ENCODE peak calls at places on chromosomes 1 and 21, in seven cellular contexts. One of them, this sample, is unnamed. For H3K4me1, the result is how much of the 10 kb centered on the place peaks cover.

GRCh38 chr1:231376101-231376500 is 38.0 kb downstream of the SPRTN start:
- DNase-seq in IMR-90: peak
- DNase-seq in H9: no peak
- DNase-seq in H1: no peak
- DNase-seq in neuronal stem cell: no peak
- DNase-seq in trophoblast cell: peak
- DNase-seq in mesendoderm: no peak
- DNase-seq in this sample: no peak

GRCh38 chr1:81225769-81226602 is 574.7 kb upstream of the ADGRL2 start:
- DNase-seq in neuronal stem cell: peak
- DNase-seq in mesendoderm: no peak
- DNase-seq in trophoblast cell: no peak
- DNase-seq in H9: no peak
- DNase-seq in H1: no peak
- DNase-seq in IMR-90: no peak
- DNase-seq in this sample: no peak

GRCh38 chr1:2033165-2033564 is 14.0 kb downstream of the GABRD start:
- DNase-seq in IMR-90: no peak
- DNase-seq in neuronal stem cell: no peak
- DNase-seq in H1: no peak
- DNase-seq in trophoblast cell: no peak
- DNase-seq in mesendoderm: no peak
- DNase-seq in H9: no peak
- DNase-seq in this sample: no peak

GRCh38 chr1:17542696-17543095 is 3.2 kb downstream of the ARHGEF10L start:
- DNase-seq in H1: no peak
- DNase-seq in trophoblast cell: no peak
- DNase-seq in mesendoderm: no peak
- DNase-seq in H9: no peak
- DNase-seq in neuronal stem cell: no peak
- DNase-seq in IMR-90: no peak
- DNase-seq in this sample: no peak

GRCh38 chr21:44996501-44996921 is 56.7 kb downstream of the SLX9 start:
- DNase-seq in mesendoderm: no peak
- DNase-seq in H9: no peak
- DNase-seq in neuronal stem cell: no peak
- DNase-seq in H1: no peak
- DNase-seq in trophoblast cell: no peak
- DNase-seq in IMR-90: no peak
- DNase-seq in this sample: no peak

GRCh38 chr1:21939650-21940374 is 2.7 kb upstream of the HSPG2 start:
- DNase-seq in neuronal stem cell: no peak
- DNase-seq in H1: no peak
- DNase-seq in H9: no peak
- DNase-seq in IMR-90: peak
- DNase-seq in trophoblast cell: peak
- DNase-seq in mesendoderm: no peak
- DNase-seq in this sample: peak

GRCh38 chr1:96741335-96741734 is 19.8 kb downstream of the PTBP2 start:
- DNase-seq in H9: no peak
- DNase-seq in trophoblast cell: no peak
- DNase-seq in neuronal stem cell: no peak
- DNase-seq in mesendoderm: peak
- DNase-seq in IMR-90: peak
- DNase-seq in H1: no peak
- DNase-seq in this sample: peak

GRCh38 chr1:202586018-202586821 is 124.0 kb downstream of the SYT2 start:
- DNase-seq in IMR-90: peak
- DNase-seq in mesendoderm: peak
- DNase-seq in H9: no peak
- DNase-seq in trophoblast cell: no peak
- DNase-seq in H1: no peak
- DNase-seq in neuronal stem cell: no peak
- DNase-seq in this sample: peak

GRCh38 chr1:43776043-43776761 is 68.9 kb downstream of the ST3GAL3 start:
- DNase-seq in H9: no peak
- DNase-seq in trophoblast cell: no peak
- DNase-seq in IMR-90: peak
- DNase-seq in neuronal stem cell: no peak
- DNase-seq in H1: no peak
- DNase-seq in mesendoderm: no peak
- DNase-seq in this sample: peak

GRCh38 chr1:145716641-145717061 is 2.6 kb upstream of the CD160 start:
- DNase-seq in trophoblast cell: no peak
- DNase-seq in mesendoderm: peak
- DNase-seq in IMR-90: no peak
- DNase-seq in neuronal stem cell: no peak
- DNase-seq in H9: no peak
- DNase-seq in H1: no peak
- DNase-seq in this sample: no peak

GRCh38 chr1:117068580-117068979 is 8.5 kb downstream of the TTF2 start:
- DNase-seq in mesendoderm: no peak
- DNase-seq in H9: no peak
- DNase-seq in neuronal stem cell: no peak
- DNase-seq in trophoblast cell: no peak
- DNase-seq in IMR-90: no peak
- DNase-seq in H1: no peak
- DNase-seq in this sample: no peak

GRCh38 chr1:238652346-238652968 is 733.9 kb upstream of the CHRM3 start:
- DNase-seq in mesendoderm: no peak
- DNase-seq in neuronal stem cell: no peak
- DNase-seq in H9: no peak
- DNase-seq in H1: no peak
- DNase-seq in IMR-90: peak
- DNase-seq in trophoblast cell: no peak
- DNase-seq in this sample: peak

DNA sequence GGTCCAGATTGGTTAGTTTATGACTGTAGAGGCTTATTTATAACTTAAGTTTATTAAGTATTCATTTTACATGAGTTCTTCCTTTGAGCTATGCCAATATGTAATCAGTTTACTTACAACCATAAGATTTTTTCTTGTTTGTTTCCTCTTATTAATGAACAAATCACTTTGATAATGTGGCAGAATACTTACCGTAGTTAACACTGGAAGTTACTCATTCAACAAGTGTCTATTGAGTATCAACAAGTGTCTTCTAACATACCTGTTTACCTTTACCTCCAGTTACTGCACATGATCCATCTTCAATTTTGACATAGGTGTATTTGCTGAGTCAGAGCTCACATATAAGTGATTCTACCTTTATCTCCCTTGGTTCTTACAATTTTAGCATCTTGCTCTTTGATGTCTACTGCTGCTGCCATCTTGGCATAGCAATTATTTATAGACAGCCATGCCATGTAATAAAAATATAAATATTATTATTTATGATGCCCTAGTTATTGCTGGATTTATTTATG is 205.7 kb downstream of the NCAM2 start:
- DNase-seq in mesendoderm: no peak
- DNase-seq in neuronal stem cell: no peak
- DNase-seq in trophoblast cell: no peak
- DNase-seq in IMR-90: no peak
- DNase-seq in H1: no peak
- DNase-seq in H9: no peak
- DNase-seq in this sample: no peak
- H4K8ac ChIP-seq in mesendoderm: no peak
- H4K8ac ChIP-seq in neuronal stem cell: no peak
- H4K8ac ChIP-seq in trophoblast cell: no peak
- H4K8ac ChIP-seq in IMR-90: no peak
- H4K8ac ChIP-seq in H1: no peak
- H4K8ac ChIP-seq in H9: no peak
- H4K8ac ChIP-seq in this sample: no peak

GRCh38 chr1:219427400-219427799 is 185.5 kb downstream of the ZC3H11B start:
- DNase-seq in mesendoderm: no peak
- DNase-seq in IMR-90: no peak
- DNase-seq in H9: no peak
- DNase-seq in neuronal stem cell: no peak
- DNase-seq in trophoblast cell: no peak
- DNase-seq in H1: no peak
- DNase-seq in this sample: no peak

GRCh38 chr1:219427989-219428388 is 184.9 kb downstream of the ZC3H11B start:
- DNase-seq in H9: no peak
- DNase-seq in mesendoderm: no peak
- DNase-seq in neuronal stem cell: no peak
- DNase-seq in H1: no peak
- DNase-seq in trophoblast cell: no peak
- DNase-seq in IMR-90: peak
- DNase-seq in this sample: peak

GRCh38 chr1:219432191-219432606 is 180.7 kb downstream of the ZC3H11B start:
- DNase-seq in H9: no peak
- DNase-seq in trophoblast cell: no peak
- DNase-seq in IMR-90: no peak
- DNase-seq in mesendoderm: no peak
- DNase-seq in H1: no peak
- DNase-seq in neuronal stem cell: no peak
- DNase-seq in this sample: no peak

GRCh38 chr1:219432966-219433365 is 179.9 kb downstream of the ZC3H11B start:
- DNase-seq in H1: no peak
- DNase-seq in neuronal stem cell: no peak
- DNase-seq in mesendoderm: no peak
- DNase-seq in IMR-90: no peak
- DNase-seq in trophoblast cell: no peak
- DNase-seq in H9: no peak
- DNase-seq in this sample: no peak

DNA sequence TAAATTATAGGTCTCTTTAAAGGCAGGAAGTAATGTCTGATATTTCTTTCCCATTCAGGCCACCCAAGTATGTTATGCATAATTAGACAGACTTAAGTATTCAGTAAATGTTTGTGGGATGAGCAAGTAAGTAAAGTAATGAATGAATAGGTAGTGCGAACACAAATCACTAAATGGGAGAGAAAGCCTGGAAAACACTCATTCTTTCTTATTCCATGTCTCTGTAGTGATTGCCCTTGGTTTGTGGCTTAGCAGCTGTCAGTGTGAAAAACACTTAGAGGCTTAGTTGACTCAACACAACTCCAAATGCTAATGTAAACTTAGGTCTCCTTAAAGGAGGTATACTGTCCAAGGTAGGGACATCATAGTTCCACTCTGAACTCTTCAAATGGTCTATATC is 182.5 kb downstream of the ZC3H11B start:
- DNase-seq in H9: no peak
- DNase-seq in IMR-90: no peak
- DNase-seq in trophoblast cell: no peak
- DNase-seq in mesendoderm: no peak
- DNase-seq in neuronal stem cell: no peak
- DNase-seq in H1: no peak
- DNase-seq in this sample: peak
- H3K4me1 ChIP-seq in H9: under half
- H3K4me1 ChIP-seq in IMR-90: under half
- H3K4me1 ChIP-seq in trophoblast cell: under half
- H3K4me1 ChIP-seq in mesendoderm: under half
- H3K4me1 ChIP-seq in neuronal stem cell: under half
- H3K4me1 ChIP-seq in H1: under half
- H3K4me1 ChIP-seq in this sample: under half

GRCh38 chr1:200965111-200965510 is 58.4 kb downstream of the KIF21B start:
- DNase-seq in IMR-90: no peak
- DNase-seq in neuronal stem cell: no peak
- DNase-seq in mesendoderm: no peak
- DNase-seq in H9: no peak
- DNase-seq in trophoblast cell: no peak
- DNase-seq in H1: no peak
- DNase-seq in this sample: no peak

GRCh38 chr1:200960236-200960947 is 63.1 kb downstream of the KIF21B start:
- DNase-seq in trophoblast cell: no peak
- DNase-seq in mesendoderm: no peak
- DNase-seq in neuronal stem cell: no peak
- DNase-seq in IMR-90: no peak
- DNase-seq in H9: peak
- DNase-seq in H1: no peak
- DNase-seq in this sample: no peak

GRCh38 chr1:200960948-200961340 is 62.6 kb downstream of the KIF21B start:
- DNase-seq in mesendoderm: no peak
- DNase-seq in neuronal stem cell: no peak
- DNase-seq in trophoblast cell: no peak
- DNase-seq in H9: no peak
- DNase-seq in H1: no peak
- DNase-seq in IMR-90: no peak
- DNase-seq in this sample: no peak

GRCh38 chr1:200963076-200963475 is 60.4 kb downstream of the KIF21B start:
- DNase-seq in trophoblast cell: no peak
- DNase-seq in neuronal stem cell: no peak
- DNase-seq in IMR-90: no peak
- DNase-seq in mesendoderm: no peak
- DNase-seq in H1: no peak
- DNase-seq in H9: no peak
- DNase-seq in this sample: no peak

GRCh38 chr1:200962631-200963030 is 60.9 kb downstream of the KIF21B start:
- DNase-seq in neuronal stem cell: no peak
- DNase-seq in mesendoderm: no peak
- DNase-seq in H1: no peak
- DNase-seq in IMR-90: no peak
- DNase-seq in H9: peak
- DNase-seq in trophoblast cell: no peak
- DNase-seq in this sample: no peak
- H2BK120ac ChIP-seq in neuronal stem cell: no peak
- H2BK120ac ChIP-seq in mesendoderm: no peak
- H2BK120ac ChIP-seq in H1: no peak
- H2BK120ac ChIP-seq in IMR-90: no peak
- H2BK120ac ChIP-seq in H9: no peak
- H2BK120ac ChIP-seq in trophoblast cell: no peak
- H2BK120ac ChIP-seq in this sample: no peak

GRCh38 chr1:11384170-11384554 is 94.8 kb upstream of the DISP3 start:
- DNase-seq in neuronal stem cell: no peak
- DNase-seq in H9: no peak
- DNase-seq in H1: no peak
- DNase-seq in trophoblast cell: no peak
- DNase-seq in mesendoderm: no peak
- DNase-seq in IMR-90: peak
- DNase-seq in this sample: no peak

GRCh38 chr1:11391327-11391726 is 87.6 kb upstream of the DISP3 start:
- DNase-seq in H9: no peak
- DNase-seq in neuronal stem cell: no peak
- DNase-seq in trophoblast cell: no peak
- DNase-seq in IMR-90: no peak
- DNase-seq in mesendoderm: no peak
- DNase-seq in H1: no peak
- DNase-seq in this sample: no peak

GRCh38 chr1:11387829-11388228 is 91.1 kb upstream of the DISP3 start:
- DNase-seq in mesendoderm: peak
- DNase-seq in neuronal stem cell: no peak
- DNase-seq in H9: no peak
- DNase-seq in H1: no peak
- DNase-seq in IMR-90: no peak
- DNase-seq in trophoblast cell: no peak
- DNase-seq in this sample: no peak

GRCh38 chr1:11391891-11392290 is 87.1 kb upstream of the DISP3 start:
- DNase-seq in H9: no peak
- DNase-seq in trophoblast cell: no peak
- DNase-seq in neuronal stem cell: no peak
- DNase-seq in IMR-90: no peak
- DNase-seq in H1: no peak
- DNase-seq in mesendoderm: no peak
- DNase-seq in this sample: no peak

DNA sequence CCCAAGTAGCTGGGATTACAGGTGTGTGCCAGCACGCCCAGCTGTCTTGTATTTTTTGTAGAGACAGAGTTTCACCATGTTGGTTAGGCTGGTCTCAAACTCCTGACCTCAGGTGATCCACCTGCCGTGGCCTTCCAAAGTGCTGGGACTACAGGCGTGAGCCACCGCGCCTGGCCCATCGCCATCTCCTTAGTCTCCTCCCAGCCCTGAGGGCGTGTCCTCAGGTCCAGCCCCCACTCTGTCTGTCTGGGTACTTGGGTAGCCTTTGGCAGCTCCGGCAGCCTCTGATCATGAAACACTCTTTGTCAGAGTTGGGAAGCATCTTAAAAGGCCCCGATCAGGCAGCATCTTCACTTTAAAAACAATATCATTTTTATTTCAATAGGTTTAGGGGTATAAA is 90.3 kb upstream of the DISP3 start:
- DNase-seq in H9: peak
- DNase-seq in IMR-90: no peak
- DNase-seq in neuronal stem cell: no peak
- DNase-seq in trophoblast cell: no peak
- DNase-seq in H1: no peak
- DNase-seq in mesendoderm: no peak
- DNase-seq in this sample: no peak
- H4K8ac ChIP-seq in H9: no peak
- H4K8ac ChIP-seq in IMR-90: no peak
- H4K8ac ChIP-seq in neuronal stem cell: no peak
- H4K8ac ChIP-seq in trophoblast cell: no peak
- H4K8ac ChIP-seq in H1: no peak
- H4K8ac ChIP-seq in mesendoderm: no peak
- H4K8ac ChIP-seq in this sample: no peak

This sample was measured in mesenchymal stem cell.